ENCODE peak calls at places on chromosomes 16 and 17, in five cellular contexts. J is heart left ventricle, W is lower leg skin, X is IMR-90, T is GM12891. Y is an unnamed sample.

GRCh38 chr16:12535535-12536411 is 267.9 kb downstream of the CPPED1 start:
- DNase-seq in W (no peak), J (no peak), X (no peak), T (peak; percentile 39), Y (no peak)

GRCh38 chr16:85029413-85029794 is 1.8 kb downstream of the KIAA0513 start:
- DNase-seq in W (no peak), X (peak; percentile 65), J (no peak), T (peak; percentile 47), Y (no peak)

GRCh38 chr16:67421030-67421429 is 4.8 kb upstream of the ZDHHC1 start:
- DNase-seq in W (no peak), X (no peak), T (no peak), J (no peak), Y (no peak)

GRCh38 chr16:73251608-73252007 is 203.7 kb upstream of the ZFHX3 start:
- DNase-seq in T (no peak), J (no peak), W (no peak), X (no peak), Y (no peak)

GRCh38 chr17:73474370-73474988 is 162.7 kb upstream of the CDC42EP4 start:
- DNase-seq in X (peak; percentile 39), J (peak; percentile 92), W (peak; percentile 51), T (no peak), Y (no peak)

GRCh38 chr16:85825326-85825725 is 25.8 kb downstream of the COX4I1 start:
- DNase-seq in W (no peak), T (no peak), X (no peak), J (no peak), Y (no peak)

GRCh38 chr16:72270531-72270930 is 98.6 kb upstream of the PMFBP1 start:
- DNase-seq in J (no peak), X (no peak), T (no peak), W (no peak), Y (no peak)

GRCh38 chr16:84513111-84514065 is 8.9 kb upstream of the MEAK7 start:
- DNase-seq in J (no peak), X (peak; percentile 80), T (no peak), W (no peak), Y (no peak)

GRCh38 chr17:36721560-36722120 is 120.3 kb downstream of the MRM1 start:
- DNase-seq in X (peak; percentile 2), T (no peak), W (no peak), J (no peak), Y (no peak)

GRCh38 chr17:15185625-15185991 is 79.5 kb downstream of the PMP22 start:
- DNase-seq in X (peak; percentile 36), J (peak; percentile 47), T (no peak), W (peak; percentile 64), Y (no peak)

GRCh38 chr17:28147026-28147425 is 104.5 kb downstream of the NLK start:
- DNase-seq in J (no peak), W (no peak), T (no peak), X (peak; percentile 56), Y (no peak)

GRCh38 chr17:21330436-21331160 is 45.6 kb upstream of the KCNJ12 start:
- DNase-seq in X (no peak), J (no peak), W (no peak), T (no peak), Y (no peak)

GRCh38 chr16:47323241-47323640 is 137.6 kb downstream of the ITFG1 start:
- DNase-seq in W (no peak), T (no peak), J (no peak), X (no peak), Y (no peak)

GRCh38 chr16:51524555-51525373 is 373.7 kb upstream of the SALL1 start:
- DNase-seq in T (no peak), J (no peak), W (no peak), X (peak; percentile 75), Y (no peak)

GRCh38 chr17:73196500-73196899 is 3.6 kb downstream of the COG1 start:
- DNase-seq in X (no peak), T (no peak), W (no peak), J (no peak), Y (no peak)

GRCh38 chr17:17067277-17067676 is 25.0 kb downstream of the MPRIP start:
- DNase-seq in J (no peak), X (peak; percentile 55), W (no peak), T (no peak), Y (no peak)

GRCh38 chr16:87160218-87160617 is 157.0 kb downstream of the C16orf95 start:
- DNase-seq in W (no peak), X (no peak), T (no peak), J (no peak), Y (no peak)

GRCh38 chr16:88264641-88265285 is 118.0 kb upstream of the ZNF469 start:
- DNase-seq in W (peak; percentile 97), T (peak; percentile 71), J (peak; percentile 95), X (peak; percentile 94), Y (peak; percentile 98)

GRCh38 chr17:79788455-79788854 is 8.4 kb downstream of the CBX8 start:
- DNase-seq in J (no peak), W (no peak), T (no peak), X (no peak), Y (no peak)

GRCh38 chr16:22012241-22012640 is 4.3 kb downstream of the MOSMO start:
- DNase-seq in J (no peak), W (no peak), X (no peak), T (no peak), Y (no peak)

GRCh38 chr16:71230122-71230845 is at the start of gene HYDIN:
- DNase-seq in X (peak; percentile 30), J (peak; percentile 28), W (no peak), T (no peak), Y (no peak)

GRCh38 chr17:81398170-81398854 is 3.1 kb downstream of the BAHCC1 start:
- DNase-seq in X (peak; percentile 49), W (no peak), T (no peak), J (peak; percentile 61), Y (no peak)

GRCh38 chr16:23074423-23074822 is 74.8 kb downstream of the USP31 start:
- DNase-seq in W (no peak), X (no peak), T (no peak), J (peak; percentile 67), Y (peak; percentile 45)

GRCh38 chr16:11135167-11135973 is 120.6 kb downstream of the SOCS1 start:
- DNase-seq in X (peak; percentile 49), J (no peak), T (no peak), W (no peak), Y (no peak)

GRCh38 chr17:68849673-68850260 is 105.4 kb downstream of the ABCA8 start:
- DNase-seq in X (no peak), J (no peak), W (no peak), T (no peak), Y (no peak)

GRCh38 chr16:2470603-2471015 is 488 bp upstream of the NTN3 start:
- DNase-seq in X (no peak), W (no peak), T (no peak), J (no peak), Y (no peak)

GRCh38 chr16:14386115-14386514 is 243.9 kb downstream of the PARN start:
- DNase-seq in T (no peak), W (no peak), J (no peak), X (no peak), Y (no peak)

GRCh38 chr17:41968676-41969075 is 2.1 kb downstream of the CNP start:
- DNase-seq in T (no peak), J (peak; percentile 22), W (no peak), X (no peak), Y (no peak)
- TF ChIP-seq POLR2A in T (no peak), J (no peak), W (no peak), X (no peak), Y (no peak)

GRCh38 chr17:7222093-7222971 is 2.6 kb downstream of the ACADVL start:
- DNase-seq in T (no peak), X (no peak), J (no peak), W (no peak), Y (no peak)
- TF ChIP-seq POLR2A in T (peak; percentile 51), X (no peak), J (no peak), W (no peak), Y (no peak)

DNA sequence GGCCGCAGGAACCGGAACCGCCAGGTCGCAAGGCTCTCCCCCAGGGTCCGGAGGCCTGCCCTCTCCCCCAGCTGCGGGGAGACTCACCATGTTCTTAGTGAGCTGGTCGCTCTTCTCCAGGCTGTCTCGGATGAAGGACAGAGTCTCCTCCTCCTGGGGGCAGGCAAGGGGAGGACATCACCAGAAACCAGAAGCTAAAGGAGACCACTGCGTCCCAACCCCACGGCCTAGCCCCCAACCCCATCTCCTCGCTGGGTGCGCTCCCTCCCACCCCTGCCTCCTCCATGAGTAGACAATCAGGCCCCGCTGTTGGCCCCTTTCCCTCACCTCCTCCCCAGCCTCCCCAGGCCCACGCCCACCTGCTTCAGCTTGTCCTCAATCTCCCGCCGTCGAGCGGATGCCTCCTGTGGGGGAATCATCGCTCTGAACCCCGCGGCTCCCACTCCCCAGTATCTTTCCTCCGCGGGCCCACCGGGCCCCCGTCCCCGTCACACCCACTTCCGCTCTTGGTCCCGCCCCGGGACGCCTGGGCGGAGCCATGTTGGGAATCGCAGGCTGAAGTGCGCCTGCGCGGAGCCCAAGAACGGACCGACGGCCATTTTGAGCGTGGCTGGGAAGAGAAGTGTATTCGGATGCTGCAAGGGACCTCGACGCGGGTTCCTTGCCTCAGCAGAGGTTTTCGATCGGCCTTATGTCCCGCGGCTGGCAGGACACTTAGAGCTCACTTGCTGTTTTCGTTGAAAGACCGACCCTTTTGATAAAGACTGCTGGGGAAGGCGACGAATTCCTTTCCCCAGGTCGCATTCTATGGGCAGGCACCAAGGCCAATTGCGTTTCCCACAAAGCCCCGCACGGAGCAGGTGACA is at the start of gene EXOC7:
- DNase-seq in J (peak; percentile 95), T (peak; percentile 97), W (peak; percentile 87), X (peak; percentile 88), Y (peak; percentile 95)
- TF ChIP-seq POLR2A in J (no peak), T (peak; percentile 85), W (no peak), X (peak; percentile 79), Y (no peak)

GRCh38 chr17:55301521-55302406 is 37.0 kb downstream of the HLF start:
- DNase-seq in J (no peak), T (no peak), X (no peak), W (no peak), Y (no peak)
- TF ChIP-seq POLR2A in J (no peak), T (no peak), X (no peak), W (no peak), Y (no peak)

GRCh38 chr17:43003542-43004172 is 2.9 kb upstream of the IFI35 start:
- DNase-seq in J (no peak), W (no peak), X (peak; percentile 50), T (no peak), Y (no peak)
- TF ChIP-seq POLR2A in J (no peak), W (no peak), X (no peak), T (peak; percentile 86), Y (no peak)

GRCh38 chr17:62627219-62627903 is at the start of gene MRC2:
- DNase-seq in J (peak; percentile 83), T (peak; percentile 71), X (peak; percentile 82), W (no peak), Y (no peak)
- TF ChIP-seq POLR2A in J (no peak), T (no peak), X (peak; percentile 90), W (no peak), Y (no peak)

Y was measured in esophagus muscularis mucosa.